ENCODE peak calls at places on chromosome 11, in ten cellular contexts. Y is heart left ventricle, G is adrenal gland, R is lung, O is bronchial epithelial cell, Z is lower lobe of right lung, C is left ventricle myocardium inferior, H is lower leg skin, N is IMR-90, Q is transverse colon. W is an unnamed sample.

GRCh38 chr11:36492724-36493304 is 17.3 kb downstream of the TRAF6 start:
- DNase-seq in H (no peak), Z (no peak), Q (no peak), R (no peak), C (no peak), Y (no peak), O (peak), G (peak), N (peak), W (peak)

GRCh38 chr11:17588166-17588565 is 41.1 kb downstream of the OTOG start:
- DNase-seq in Y (no peak), G (no peak), O (peak), C (no peak), Q (no peak), N (no peak), R (no peak), Z (no peak), H (no peak), W (no peak)

GRCh38 chr11:64233913-64234839 is at the start of gene VEGFB:
- DNase-seq in H (no peak), O (no peak), Y (peak), N (peak), Z (peak), R (peak), Q (peak), G (peak), C (peak), W (peak)

GRCh38 chr11:38900156-38900679 is 2302.2 kb upstream of the RAG2 start:
- DNase-seq in C (no peak), H (no peak), Z (no peak), Q (no peak), R (no peak), O (no peak), Y (no peak), N (no peak), G (no peak), W (no peak)

GRCh38 chr11:122235615-122236014 is 119.6 kb upstream of the BLID start:
- DNase-seq in G (no peak), O (peak), H (no peak), C (no peak), N (peak), R (peak), Z (no peak), Q (no peak), Y (peak), W (peak)

GRCh38 chr11:64356498-64357411 is 2.2 kb upstream of the RPS6KA4 start:
- DNase-seq in R (no peak), Q (no peak), C (no peak), H (no peak), G (no peak), N (no peak), Y (no peak), O (peak), Z (no peak), W (peak)

GRCh38 chr11:86446163-86446923 is 71.7 kb downstream of the CCDC81 start:
- DNase-seq in Q (no peak), H (no peak), Z (no peak), C (no peak), Y (no peak), G (no peak), R (no peak), O (no peak), N (no peak), W (no peak)

GRCh38 chr11:17636721-17637120 is 82.7 kb upstream of the MYOD1 start:
- DNase-seq in Z (no peak), N (no peak), H (no peak), R (no peak), Q (no peak), Y (no peak), G (no peak), O (no peak), C (no peak), W (no peak)

GRCh38 chr11:134170909-134171281 is 52.9 kb downstream of the NCAPD3 start:
- DNase-seq in N (peak), H (no peak), G (no peak), R (no peak), Y (no peak), C (no peak), Z (no peak), Q (no peak), O (no peak), W (peak)

GRCh38 chr11:93199616-93200015 is 1.8 kb upstream of the SLC36A4 start:
- DNase-seq in Z (no peak), O (no peak), Q (no peak), Y (no peak), G (no peak), H (no peak), N (no peak), R (no peak), C (no peak), W (no peak)

GRCh38 chr11:65872555-65873279 is at the start of gene EFEMP2:
- DNase-seq in O (no peak), Q (no peak), Y (peak), R (no peak), H (no peak), Z (peak), N (no peak), C (peak), G (peak), W (no peak)

GRCh38 chr11:45771194-45771941 is 33.6 kb upstream of the SLC35C1 start:
- DNase-seq in R (peak), O (peak), H (peak), C (peak), Y (peak), Q (peak), G (peak), N (peak), Z (peak), W (peak)

GRCh38 chr11:36065436-36065835 is 121.6 kb downstream of the LDLRAD3 start:
- DNase-seq in Z (no peak), C (no peak), N (peak), Q (no peak), O (peak), Y (no peak), H (no peak), R (no peak), G (no peak), W (peak)

GRCh38 chr11:20367313-20367948 is 3.9 kb downstream of the HTATIP2 start:
- DNase-seq in O (peak), N (peak), Z (no peak), G (peak), R (no peak), C (no peak), Y (no peak), Q (peak), H (peak), W (peak)

GRCh38 chr11:116984186-116984585 is 114.0 kb downstream of the SIK3 start:
- DNase-seq in N (peak), C (no peak), H (no peak), Q (no peak), O (no peak), G (no peak), Z (no peak), R (no peak), Y (no peak), W (peak)

GRCh38 chr11:47946682-47947575 is 33.4 kb upstream of the PTPRJ start:
- DNase-seq in G (peak), Z (peak), O (peak), C (peak), N (peak), Y (peak), Q (peak), H (peak), R (peak), W (peak)

GRCh38 chr11:65444314-65445051 is 21.9 kb downstream of the NEAT1 start:
- DNase-seq in Q (no peak), G (peak), Y (no peak), C (no peak), R (peak), O (peak), H (no peak), N (peak), Z (no peak), W (peak)

GRCh38 chr11:45809456-45810395 is 4.8 kb downstream of the SLC35C1 start:
- DNase-seq in Q (no peak), C (no peak), Y (no peak), G (no peak), O (no peak), H (no peak), Z (no peak), R (no peak), N (no peak), W (no peak)

GRCh38 chr11:32487270-32487669 is 51.9 kb upstream of the WT1 start:
- DNase-seq in R (no peak), G (no peak), C (no peak), O (no peak), Y (no peak), Z (no peak), Q (no peak), N (no peak), H (no peak), W (no peak)

GRCh38 chr11:898160-898517 is 12.5 kb downstream of the CHID1 start:
- DNase-seq in N (peak), Q (no peak), G (no peak), R (no peak), H (no peak), Y (no peak), C (no peak), Z (no peak), O (no peak), W (peak)

GRCh38 chr11:46293616-46294015 is 16.2 kb downstream of the CREB3L1 start:
- DNase-seq in C (no peak), Z (no peak), Y (peak), Q (no peak), O (peak), R (no peak), H (no peak), N (peak), G (peak), W (peak)

GRCh38 chr11:20671856-20672546 is 2.6 kb downstream of the NELL1 start:
- DNase-seq in O (peak), C (no peak), R (no peak), Q (no peak), Y (no peak), H (no peak), G (no peak), Z (no peak), N (no peak), W (no peak)

GRCh38 chr11:115168229-115168671 is 336.0 kb downstream of the CADM1 start:
- DNase-seq in N (no peak), G (peak), Z (no peak), O (peak), Q (no peak), R (no peak), C (no peak), Y (peak), H (no peak), W (no peak)

GRCh38 chr11:23288001-23288783 is 427.9 kb upstream of the CCDC179 start:
- DNase-seq in Q (no peak), O (peak), R (no peak), C (no peak), Z (no peak), Y (no peak), H (peak), N (peak), G (peak), W (no peak)

GRCh38 chr11:68569357-68569756 is 108.8 kb downstream of the PPP6R3 start:
- DNase-seq in Z (no peak), C (no peak), Q (no peak), H (no peak), G (no peak), Y (no peak), O (no peak), R (no peak), N (no peak), W (no peak)

GRCh38 chr11:2267306-2267861 is 3.0 kb downstream of the ASCL2 start:
- DNase-seq in G (no peak), Q (no peak), N (no peak), Z (no peak), H (no peak), C (no peak), Y (no peak), O (no peak), R (peak), W (no peak)

GRCh38 chr11:18748766-18749375 is 22.9 kb upstream of the IGSF22 start:
- DNase-seq in G (peak), N (peak), C (no peak), R (no peak), Q (no peak), H (no peak), Z (no peak), Y (no peak), O (peak), W (peak)

GRCh38 chr11:20363500-20364411 is at the start of gene HTATIP2:
- DNase-seq in Q (peak), Y (peak), Z (peak), C (peak), H (peak), N (peak), R (peak), O (peak), G (peak), W (peak)

GRCh38 chr11:72364754-72365153 is 69.6 kb downstream of the CLPB start:
- DNase-seq in Z (no peak), R (no peak), G (no peak), O (no peak), C (no peak), H (no peak), Y (no peak), N (no peak), Q (no peak), W (no peak)

GRCh38 chr11:8338138-8338537 is 74.5 kb upstream of the LMO1 start:
- DNase-seq in Y (peak), R (no peak), C (peak), Z (peak), O (no peak), G (peak), Q (peak), H (no peak), N (peak), W (peak)

GRCh38 chr11:1330473-1330872 is 21.0 kb upstream of the TOLLIP start:
- DNase-seq in Q (no peak), Z (no peak), C (no peak), N (no peak), R (no peak), Y (no peak), H (no peak), O (no peak), G (no peak), W (no peak)

GRCh38 chr11:133898031-133898769 is 52.9 kb upstream of the SPATA19 start:
- DNase-seq in Q (no peak), H (no peak), R (no peak), Y (no peak), C (no peak), N (no peak), O (no peak), Z (peak), G (no peak), W (no peak)

GRCh38 chr11:107756553-107756952 is 44.7 kb upstream of the SLN start:
- DNase-seq in N (no peak), C (no peak), Y (no peak), O (no peak), Q (no peak), G (no peak), R (no peak), H (no peak), Z (no peak), W (no peak)

GRCh38 chr11:105229257-105229656 is 89.7 kb upstream of the CARD18 start:
- DNase-seq in O (peak), G (no peak), N (peak), Z (no peak), Q (no peak), H (no peak), C (no peak), R (no peak), Y (no peak), W (peak)

GRCh38 chr11:33187851-33188722 is 26.8 kb upstream of the CSTF3 start:
- DNase-seq in Q (no peak), N (no peak), G (no peak), R (no peak), C (no peak), Y (no peak), H (no peak), Z (no peak), O (no peak), W (no peak)

GRCh38 chr11:126949066-126949945 is 51.3 kb downstream of the KIRREL3 start:
- DNase-seq in Z (no peak), Q (no peak), H (no peak), R (no peak), C (no peak), Y (no peak), N (peak), O (no peak), G (no peak), W (no peak)

GRCh38 chr11:126948563-126948962 is 52.0 kb downstream of the KIRREL3 start:
- DNase-seq in R (no peak), N (peak), G (no peak), Y (no peak), Q (no peak), C (no peak), H (no peak), O (no peak), Z (no peak), W (no peak)

GRCh38 chr11:126956664-126957063 is 43.9 kb downstream of the KIRREL3 start:
- DNase-seq in C (no peak), H (no peak), Z (no peak), G (no peak), Y (no peak), R (no peak), O (no peak), Q (peak), N (no peak), W (no peak)

GRCh38 chr11:126951465-126951864 is 49.1 kb downstream of the KIRREL3 start:
- DNase-seq in Y (no peak), C (no peak), N (no peak), R (no peak), G (no peak), O (no peak), H (no peak), Z (no peak), Q (no peak), W (no peak)
- H3K4me3 ChIP-seq in Y (no peak), C (no peak), N (no peak), R (no peak), G (no peak), O (no peak), H (no peak), Z (no peak), Q (no peak), W (no peak)

GRCh38 chr11:111455291-111456085 is 56.7 kb downstream of the BTG4 start:
- DNase-seq in Y (no peak), O (no peak), C (no peak), R (no peak), Z (no peak), Q (no peak), G (no peak), H (no peak), N (no peak), W (no peak)

GRCh38 chr11:111456859-111457730 is 55.1 kb downstream of the BTG4 start:
- DNase-seq in Z (no peak), C (no peak), H (no peak), G (no peak), O (no peak), Q (no peak), R (no peak), Y (no peak), N (no peak), W (no peak)

GRCh38 chr11:111452817-111453607 is 59.2 kb downstream of the BTG4 start:
- DNase-seq in O (no peak), G (no peak), Y (no peak), H (no peak), R (no peak), Q (no peak), C (no peak), Z (no peak), N (no peak), W (no peak)

GRCh38 chr11:111456086-111456858 is 55.9 kb downstream of the BTG4 start:
- DNase-seq in G (no peak), Z (no peak), C (no peak), R (no peak), Y (no peak), O (no peak), Q (no peak), N (no peak), H (no peak), W (no peak)

GRCh38 chr11:111454561-111455192 is 57.5 kb downstream of the BTG4 start:
- DNase-seq in G (peak), N (peak), O (peak), Y (peak), R (no peak), H (no peak), C (no peak), Z (no peak), Q (peak), W (peak)
- TF ChIP-seq CTCF in G (no peak), N (peak), O (peak), Y (peak), R (no peak), H (no peak), C (peak), Z (peak), Q (peak), W (peak)

GRCh38 chr11:73978576-73979086 is 4.0 kb downstream of the UCP2 start:
- DNase-seq in N (peak), H (no peak), G (no peak), Z (no peak), Y (no peak), O (peak), R (no peak), C (no peak), Q (no peak), W (no peak)
- H3K4me3 ChIP-seq in N (no peak), H (no peak), G (no peak), Z (no peak), Y (no peak), O (no peak), R (no peak), C (no peak), Q (no peak), W (no peak)

GRCh38 chr11:96520939-96521338 is 131.1 kb downstream of the JRKL start:
- DNase-seq in R (no peak), Y (no peak), Z (no peak), O (no peak), N (no peak), G (no peak), C (no peak), H (no peak), Q (no peak), W (no peak)

GRCh38 chr11:96530473-96530872 is 140.7 kb downstream of the JRKL start:
- DNase-seq in R (no peak), O (no peak), Z (no peak), Q (no peak), Y (no peak), G (no peak), N (no peak), C (no peak), H (no peak), W (no peak)

DNA sequence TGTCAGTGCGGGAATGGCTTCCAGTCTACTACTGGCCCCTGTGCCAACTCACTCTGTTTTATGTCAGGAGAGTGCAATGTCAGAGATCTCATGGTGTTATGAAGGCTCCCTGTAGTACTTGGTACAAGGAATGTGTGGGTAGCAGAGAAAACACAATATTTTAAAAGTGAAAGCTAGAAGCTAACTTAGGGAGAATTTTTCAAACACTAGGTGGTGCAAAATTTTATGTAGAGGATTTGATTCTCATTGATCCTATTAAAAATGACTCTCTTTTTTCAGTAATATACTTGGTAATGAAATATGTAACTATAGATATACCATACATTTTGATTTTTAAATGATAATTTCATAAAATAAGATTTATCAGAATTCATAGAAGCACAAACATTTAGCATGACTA is 134.7 kb downstream of the JRKL start:
- DNase-seq in Y (no peak), Z (no peak), N (peak), R (no peak), O (no peak), G (no peak), H (no peak), C (no peak), Q (no peak), W (peak)
- TF ChIP-seq CTCF in Y (no peak), Z (peak), N (no peak), R (no peak), O (no peak), G (no peak), H (no peak), C (no peak), Q (peak), W (no peak)

GRCh38 chr11:12838463-12839120 is 164.4 kb downstream of the TEAD1 start:
- DNase-seq in O (peak), Y (no peak), C (no peak), Z (no peak), Q (no peak), N (no peak), H (peak), G (peak), R (no peak), W (peak)
- H3K4me3 ChIP-seq in O (no peak), Y (no peak), C (peak), Z (no peak), Q (no peak), N (no peak), H (no peak), G (no peak), R (no peak), W (peak)

GRCh38 chr11:70270104-70270876 is at the start of gene PPFIA1:
- DNase-seq in H (peak), Y (peak), Q (peak), N (peak), G (peak), R (peak), O (peak), Z (peak), C (peak), W (peak)

GRCh38 chr11:70272009-70272408 is 1.5 kb downstream of the PPFIA1 start:
- DNase-seq in C (no peak), R (no peak), N (no peak), G (no peak), Z (no peak), Q (no peak), O (no peak), H (no peak), Y (no peak), W (no peak)

GRCh38 chr11:70268526-70268925 is 2.0 kb upstream of the PPFIA1 start:
- DNase-seq in R (no peak), G (no peak), Q (no peak), H (no peak), Z (no peak), Y (no peak), N (no peak), O (no peak), C (no peak), W (no peak)

GRCh38 chr11:70271635-70271953 is 1.1 kb downstream of the PPFIA1 start:
- DNase-seq in Z (no peak), N (no peak), Y (no peak), H (no peak), C (no peak), R (no peak), Q (no peak), G (no peak), O (no peak), W (no peak)

GRCh38 chr11:70270877-70271634 is 566 bp downstream of the PPFIA1 start:
- DNase-seq in Y (peak), H (no peak), Q (peak), C (peak), O (peak), R (peak), Z (peak), N (peak), G (peak), W (peak)
- TF ChIP-seq CTCF in Y (no peak), H (no peak), Q (peak), C (peak), O (no peak), R (no peak), Z (peak), N (peak), G (peak), W (no peak)